ENCODE peak calls at places on chromosomes 11 and 22, in five cellular contexts. K, Q, O, W and T are unnamed samples.

GRCh38 chr11:561148-562003 is 606 bp downstream of the RASSF7 start:
- DNase-seq in K (no peak), Q (no peak), O (peak), W (no peak), T (no peak)

GRCh38 chr11:132504501-132505041 is 1027.7 kb downstream of the OPCML start:
- DNase-seq in K (no peak), Q (no peak), O (no peak), W (no peak), T (peak)

GRCh38 chr11:100930185-100930778 is 199.3 kb downstream of the PGR start:
- DNase-seq in K (no peak), Q (no peak), O (peak), W (peak), T (no peak)

GRCh38 chr22:47835726-47836125 is 1073.3 kb downstream of the TBC1D22A start:
- DNase-seq in K (no peak), Q (no peak), O (no peak), W (no peak), T (no peak)

GRCh38 chr11:110345756-110346155 is 49.3 kb upstream of the RDX start:
- DNase-seq in K (no peak), Q (no peak), O (no peak), W (no peak), T (no peak)

GRCh38 chr11:36748856-36749255 is 150.8 kb upstream of the RAG2 start:
- DNase-seq in K (no peak), Q (no peak), O (no peak), W (no peak), T (no peak)

GRCh38 chr11:74681686-74682651 is 49.3 kb downstream of the CHRDL2 start:
- DNase-seq in K (no peak), Q (no peak), O (peak), W (peak), T (no peak)

GRCh38 chr11:46912526-46913150 is 5.7 kb downstream of the LRP4 start:
- DNase-seq in K (no peak), Q (no peak), O (peak), W (peak), T (peak)

GRCh38 chr22:32796865-32797573 is 4.5 kb upstream of the TIMP3 start:
- DNase-seq in K (peak), Q (no peak), O (peak), W (peak), T (peak)

GRCh38 chr22:48434868-48435250 is 1392.8 kb downstream of the BRD1 start:
- DNase-seq in K (no peak), Q (no peak), O (no peak), W (no peak), T (no peak)

GRCh38 chr11:34468209-34468841 is 29.6 kb downstream of the CAT start:
- DNase-seq in K (peak), Q (no peak), O (peak), W (no peak), T (peak)

GRCh38 chr22:24985824-24986214 is 33.3 kb downstream of the KIAA1671 start:
- DNase-seq in K (no peak), Q (no peak), O (no peak), W (no peak), T (no peak)

GRCh38 chr22:37218771-37219411 is 6.6 kb upstream of the SSTR3 start:
- DNase-seq in K (peak), Q (no peak), O (no peak), W (no peak), T (no peak)

GRCh38 chr22:25482091-25482760 is 82.2 kb upstream of the GRK3 start:
- DNase-seq in K (no peak), Q (no peak), O (no peak), W (no peak), T (no peak)